ENCODE peak calls at places on chromosome 20, in five cellular contexts. V, C, A, D and T are unnamed samples.

GRCh38 chr20:6053776-6054688 is at the start of gene LRRN4:
- DNase-seq in V (no peak), C (peak), A (no peak), D (no peak), T (no peak)

GRCh38 chr20:62632575-62632974 is 9.7 kb upstream of the SLCO4A1 start:
- DNase-seq in V (no peak), C (no peak), A (no peak), D (no peak), T (no peak)

GRCh38 chr20:50571466-50571865 is 61.3 kb downstream of the PTPN1 start:
- DNase-seq in V (no peak), C (no peak), A (no peak), D (no peak), T (no peak)

GRCh38 chr20:10752206-10752605 is 78.4 kb upstream of the JAG1 start:
- DNase-seq in V (no peak), C (no peak), A (no peak), D (no peak), T (no peak)

GRCh38 chr20:35444226-35444625 is 6.2 kb upstream of the GDF5 start:
- DNase-seq in V (no peak), C (no peak), A (no peak), D (no peak), T (no peak)

GRCh38 chr20:62652894-62653305 is 10.6 kb downstream of the SLCO4A1 start:
- DNase-seq in V (no peak), C (no peak), A (no peak), D (no peak), T (no peak)

GRCh38 chr20:14711681-14712080 is 374.3 kb upstream of the FLRT3 start:
- DNase-seq in V (no peak), C (no peak), A (no peak), D (no peak), T (no peak)

GRCh38 chr20:62796699-62797491 is 622 bp downstream of the MRGBP start:
- DNase-seq in V (no peak), C (no peak), A (no peak), D (no peak), T (no peak)

GRCh38 chr20:1894471-1894950 is 696 bp upstream of the SIRPA start:
- DNase-seq in V (no peak), C (no peak), A (peak), D (no peak), T (peak)

GRCh38 chr20:137668-138131 is 4.7 kb upstream of the DEFB126 start:
- DNase-seq in V (no peak), C (peak), A (peak), D (no peak), T (peak)

GRCh38 chr20:21389368-21389767 is 8.0 kb downstream of the NKX2-4 start:
- DNase-seq in V (no peak), C (no peak), A (no peak), D (no peak), T (no peak)

GRCh38 chr20:36591281-36591680 is 14.3 kb upstream of the RAB5IF start:
- DNase-seq in V (no peak), C (no peak), A (no peak), D (no peak), T (no peak)

GRCh38 chr20:16273812-16274560 is 299.3 kb downstream of the KIF16B start:
- DNase-seq in V (no peak), C (no peak), A (no peak), D (no peak), T (peak)

GRCh38 chr20:53960586-53961386 is 109.6 kb downstream of the BCAS1 start:
- DNase-seq in V (no peak), C (no peak), A (no peak), D (no peak), T (no peak)

GRCh38 chr20:46897471-46897870 is 2.8 kb downstream of the EYA2 start:
- DNase-seq in V (no peak), C (no peak), A (no peak), D (no peak), T (no peak)

GRCh38 chr20:37226889-37227288 is 34.7 kb downstream of the GHRH start:
- DNase-seq in V (no peak), C (no peak), A (no peak), D (no peak), T (no peak)

GRCh38 chr20:44973053-44973452 is 6.7 kb downstream of the STK4 start:
- DNase-seq in V (no peak), C (no peak), A (no peak), D (no peak), T (no peak)

GRCh38 chr20:60053125-60053812 is 95.0 kb downstream of the CDH26 start:
- DNase-seq in V (no peak), C (peak), A (no peak), D (no peak), T (no peak)

GRCh38 chr20:57743450-57744095 is 33.8 kb upstream of the PMEPA1 start:
- DNase-seq in V (no peak), C (no peak), A (no peak), D (no peak), T (no peak)

GRCh38 chr20:26208296-26209091 is 511.8 kb upstream of the ZNF337 start:
- DNase-seq in V (peak), C (no peak), A (no peak), D (no peak), T (peak)

GRCh38 chr20:47263502-47264084 is 92.9 kb downstream of the ZMYND8 start:
- DNase-seq in V (no peak), C (no peak), A (no peak), D (peak), T (peak)

GRCh38 chr20:36808317-36809257 is 35.0 kb upstream of the DSN1 start:
- DNase-seq in V (peak), C (peak), A (peak), D (no peak), T (peak)

GRCh38 chr20:50469324-50469723 is 40.9 kb upstream of the PTPN1 start:
- DNase-seq in V (no peak), C (no peak), A (no peak), D (no peak), T (no peak)

GRCh38 chr20:42380287-42380686 is 762.1 kb upstream of the CHD6 start:
- DNase-seq in V (no peak), C (no peak), A (no peak), D (no peak), T (no peak)

GRCh38 chr20:38881806-38882440 is 44.3 kb upstream of the FAM83D start:
- DNase-seq in V (no peak), C (no peak), A (no peak), D (no peak), T (no peak)

GRCh38 chr20:4171538-4172116 is 156.3 kb upstream of the RNF24 start:
- DNase-seq in V (no peak), C (peak), A (no peak), D (no peak), T (peak)

GRCh38 chr20:60268502-60268901 is 310.3 kb downstream of the CDH26 start:
- DNase-seq in V (no peak), C (no peak), A (peak), D (no peak), T (no peak)

GRCh38 chr20:57195023-57195758 is 71.2 kb downstream of the BMP7 start:
- DNase-seq in V (no peak), C (no peak), A (no peak), D (no peak), T (no peak)

GRCh38 chr20:35023624-35024023 is 68.0 kb downstream of the MYH7B start:
- DNase-seq in V (no peak), C (no peak), A (no peak), D (no peak), T (no peak)

GRCh38 chr20:20009784-20010253 is 7.3 kb upstream of the NAA20 start:
- DNase-seq in V (no peak), C (peak), A (no peak), D (no peak), T (no peak)

GRCh38 chr20:62452475-62453095 is 23.2 kb downstream of the GATA5 start:
- DNase-seq in V (no peak), C (no peak), A (no peak), D (no peak), T (no peak)

GRCh38 chr20:37325206-37325605 is 20.7 kb upstream of the SRC start:
- DNase-seq in V (no peak), C (no peak), A (no peak), D (no peak), T (no peak)

GRCh38 chr20:14672066-14672465 is 334.7 kb upstream of the FLRT3 start:
- DNase-seq in V (no peak), C (no peak), A (no peak), D (no peak), T (no peak)

GRCh38 chr20:57190536-57191265 is 75.7 kb downstream of the BMP7 start:
- DNase-seq in V (no peak), C (no peak), A (no peak), D (no peak), T (no peak)

GRCh38 chr20:59810376-59811187 is 122.9 kb downstream of the SYCP2 start:
- DNase-seq in V (no peak), C (no peak), A (no peak), D (no peak), T (peak)

GRCh38 chr20:48832423-48832735 is 4.6 kb upstream of the PREX1 start:
- DNase-seq in V (no peak), C (no peak), A (no peak), D (no peak), T (no peak)

GRCh38 chr20:48829940-48830339 is 2.1 kb upstream of the PREX1 start:
- DNase-seq in V (no peak), C (no peak), A (no peak), D (no peak), T (no peak)

GRCh38 chr20:48828734-48829460 is 1.1 kb upstream of the PREX1 start:
- DNase-seq in V (no peak), C (no peak), A (peak), D (no peak), T (peak)

GRCh38 chr20:48830826-48831318 is 3.1 kb upstream of the PREX1 start:
- DNase-seq in V (no peak), C (no peak), A (no peak), D (no peak), T (no peak)

DNA sequence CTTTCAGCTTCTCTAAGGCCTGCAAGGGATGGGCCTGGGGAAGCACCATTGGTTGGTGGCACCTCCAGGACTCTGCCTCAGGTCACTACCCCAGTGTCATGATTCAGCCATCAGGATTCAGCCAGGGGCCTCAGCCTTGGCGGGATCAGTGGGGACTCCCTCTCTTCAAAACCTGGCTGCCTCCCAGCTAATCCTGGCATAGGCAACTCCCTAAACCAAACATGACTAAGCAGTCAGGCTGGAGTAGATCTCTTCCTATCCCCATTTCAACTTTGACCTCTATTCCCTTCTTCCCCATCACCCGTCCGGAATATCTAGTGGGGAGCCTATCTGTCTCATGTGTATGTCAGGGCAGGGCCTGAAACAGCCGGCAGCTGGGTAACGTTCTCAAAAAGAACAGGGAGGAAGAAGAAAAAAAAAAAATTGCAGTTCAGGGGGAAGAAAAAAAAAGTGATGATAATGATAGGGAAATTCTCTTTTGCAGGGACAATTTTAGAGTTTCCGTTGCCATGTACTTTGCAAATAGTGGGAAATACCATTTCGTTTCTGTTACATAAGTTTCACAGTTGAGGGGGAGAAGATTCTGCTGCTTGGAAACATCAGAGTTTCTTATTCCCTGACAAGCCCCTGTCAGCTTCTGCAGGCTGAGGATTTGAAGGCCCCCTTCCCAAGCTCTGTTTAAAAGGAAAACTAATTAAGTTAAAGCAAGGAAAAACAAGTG is 4.1 kb upstream of the PREX1 start:
- DNase-seq in V (no peak), C (no peak), A (peak), D (no peak), T (no peak)
- TF ChIP-seq TAF1 in V (no peak), C (no peak), A (no peak), D (no peak), T (no peak)

DNA sequence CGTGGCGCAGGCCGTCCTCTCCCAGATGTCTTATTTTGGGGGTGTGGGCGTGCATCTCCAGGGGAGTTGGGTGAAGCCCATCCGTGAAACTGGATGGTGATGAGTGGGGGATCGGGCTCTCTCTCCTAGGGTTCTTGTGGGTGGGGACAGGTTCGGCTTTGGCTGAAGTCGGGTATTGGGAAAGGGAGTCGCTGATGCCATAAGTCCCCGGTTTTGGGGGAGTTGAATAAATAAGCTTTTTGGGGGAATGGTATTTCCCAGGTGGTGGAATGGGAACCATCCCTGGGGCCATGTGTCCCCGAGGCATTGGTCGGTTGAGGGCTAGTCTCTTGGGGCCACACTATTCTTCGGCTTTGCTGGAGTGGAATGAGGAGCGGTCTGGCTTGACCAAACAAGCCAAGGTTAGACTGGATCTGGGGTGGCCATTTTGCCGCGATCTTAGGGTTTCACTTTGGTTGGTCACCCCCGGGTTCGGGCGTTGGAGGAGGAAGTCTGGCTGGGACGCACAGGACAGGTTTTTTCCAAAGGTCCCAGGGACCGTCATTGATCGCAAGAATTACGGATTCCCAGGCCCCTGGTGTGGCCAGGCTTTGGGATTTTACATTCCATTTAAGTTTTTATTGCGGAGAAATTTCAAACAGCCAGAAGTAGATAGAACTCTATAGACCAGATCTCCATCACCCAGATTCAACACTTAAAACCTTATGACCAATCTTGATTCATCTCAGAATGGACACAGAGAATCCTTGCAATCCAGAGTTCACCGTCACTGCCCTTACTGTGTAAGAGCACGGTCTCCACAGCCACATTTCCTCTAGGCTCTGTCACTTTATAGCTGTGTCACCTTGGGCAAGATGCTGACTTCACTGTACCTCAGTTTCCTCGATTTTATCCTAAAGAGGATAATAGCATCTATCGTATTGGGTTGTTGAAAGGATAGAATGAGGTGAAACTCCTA is 700 bp downstream of the ZNF133 start:
- DNase-seq in V (no peak), C (peak), A (peak), D (no peak), T (peak)
- TF ChIP-seq JUND in V (no peak), C (no peak), A (no peak), D (no peak), T (no peak)

GRCh38 chr20:23156170-23156841 is 70.2 kb upstream of the CD93 start:
- DNase-seq in V (no peak), C (peak), A (peak), D (no peak), T (no peak)
- TF ChIP-seq TAF1 in V (no peak), C (no peak), A (no peak), D (no peak), T (no peak)

DNA sequence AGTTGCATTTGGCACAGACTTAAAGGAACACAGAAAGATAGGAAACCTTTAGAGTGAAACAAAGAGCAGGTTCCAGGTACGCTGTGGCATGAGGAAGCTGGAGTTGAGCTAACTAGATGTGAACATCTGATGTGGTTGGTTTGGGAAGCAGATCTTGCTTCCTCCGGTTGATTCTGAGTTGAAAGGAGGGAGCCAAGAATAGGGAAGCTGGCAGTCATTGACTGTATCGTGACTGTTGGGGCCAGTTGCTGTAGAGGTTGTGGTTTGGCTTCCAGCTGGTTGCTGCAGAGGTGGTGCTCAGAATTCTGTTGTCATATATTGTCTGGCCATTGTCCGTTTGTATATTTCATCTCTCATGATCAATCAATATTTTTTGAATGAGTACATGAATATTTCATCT is 325.9 kb downstream of the PLCB1 start:
- DNase-seq in V (no peak), C (no peak), A (no peak), D (no peak), T (no peak)
- TF ChIP-seq JUND in V (no peak), C (no peak), A (no peak), D (no peak), T (no peak)

GRCh38 chr20:32538526-32538918 is 46.6 kb downstream of the NOL4L start:
- DNase-seq in V (no peak), C (no peak), A (no peak), D (no peak), T (no peak)
- TF ChIP-seq TAF1 in V (no peak), C (no peak), A (no peak), D (no peak), T (no peak)